ENCODE peak calls at places on chromosome 3, in five cellular contexts. One of them, this sample, is unnamed.

GRCh38 chr3:148711981-148712666 is 14.4 kb downstream of the AGTR1 start:
- DNase-seq in fibroblast of lung: no peak
- DNase-seq in transverse colon: no peak
- DNase-seq in neural progenitor cell: no peak
- DNase-seq in astrocyte: peak
- DNase-seq in this sample: no peak

GRCh38 chr3:100144255-100144866 is 30.1 kb upstream of the FILIP1L start:
- DNase-seq in neural progenitor cell: no peak
- DNase-seq in fibroblast of lung: no peak
- DNase-seq in transverse colon: no peak
- DNase-seq in astrocyte: no peak
- DNase-seq in this sample: no peak

GRCh38 chr3:195198424-195199346 is 72.3 kb downstream of the XXYLT1 start:
- DNase-seq in neural progenitor cell: no peak
- DNase-seq in fibroblast of lung: no peak
- DNase-seq in transverse colon: no peak
- DNase-seq in astrocyte: no peak
- DNase-seq in this sample: no peak

GRCh38 chr3:55481918-55482495 is 5.1 kb downstream of the WNT5A start:
- DNase-seq in transverse colon: no peak
- DNase-seq in neural progenitor cell: peak
- DNase-seq in fibroblast of lung: peak
- DNase-seq in astrocyte: peak
- DNase-seq in this sample: no peak

GRCh38 chr3:187925326-187925725 is 180.1 kb upstream of the BCL6 start:
- DNase-seq in astrocyte: peak
- DNase-seq in fibroblast of lung: no peak
- DNase-seq in neural progenitor cell: no peak
- DNase-seq in transverse colon: no peak
- DNase-seq in this sample: no peak

GRCh38 chr3:12229144-12229871 is 59.6 kb upstream of the PPARG start:
- DNase-seq in astrocyte: no peak
- DNase-seq in neural progenitor cell: no peak
- DNase-seq in transverse colon: no peak
- DNase-seq in fibroblast of lung: no peak
- DNase-seq in this sample: no peak

GRCh38 chr3:49357466-49358216 is 512 bp downstream of the GPX1 start:
- DNase-seq in astrocyte: peak
- DNase-seq in neural progenitor cell: peak
- DNase-seq in fibroblast of lung: peak
- DNase-seq in transverse colon: peak
- DNase-seq in this sample: peak

GRCh38 chr3:123488641-123489347 is 39.9 kb upstream of the ADCY5 start:
- DNase-seq in neural progenitor cell: no peak
- DNase-seq in fibroblast of lung: no peak
- DNase-seq in astrocyte: no peak
- DNase-seq in transverse colon: no peak
- DNase-seq in this sample: no peak

GRCh38 chr3:149151843-149152242 is 22.4 kb downstream of the HPS3 start:
- DNase-seq in fibroblast of lung: peak
- DNase-seq in astrocyte: peak
- DNase-seq in neural progenitor cell: no peak
- DNase-seq in transverse colon: no peak
- DNase-seq in this sample: no peak

GRCh38 chr3:72888546-72889309 is 882 bp downstream of the GXYLT2 start:
- DNase-seq in neural progenitor cell: peak
- DNase-seq in fibroblast of lung: peak
- DNase-seq in transverse colon: peak
- DNase-seq in astrocyte: peak
- DNase-seq in this sample: no peak

GRCh38 chr3:123853686-123854372 is 30.3 kb downstream of the MYLK start:
- DNase-seq in neural progenitor cell: no peak
- DNase-seq in astrocyte: no peak
- DNase-seq in fibroblast of lung: no peak
- DNase-seq in transverse colon: no peak
- DNase-seq in this sample: no peak

GRCh38 chr3:140922634-140923033 is 19.0 kb upstream of the SLC25A36 start:
- DNase-seq in transverse colon: no peak
- DNase-seq in fibroblast of lung: peak
- DNase-seq in astrocyte: no peak
- DNase-seq in neural progenitor cell: peak
- DNase-seq in this sample: no peak

GRCh38 chr3:14536837-14537589 is 3.1 kb downstream of the GRIP2 start:
- DNase-seq in neural progenitor cell: no peak
- DNase-seq in transverse colon: no peak
- DNase-seq in fibroblast of lung: no peak
- DNase-seq in astrocyte: no peak
- DNase-seq in this sample: no peak

GRCh38 chr3:99895106-99895705 is 77.5 kb downstream of the CMSS1 start:
- DNase-seq in transverse colon: no peak
- DNase-seq in neural progenitor cell: no peak
- DNase-seq in fibroblast of lung: no peak
- DNase-seq in astrocyte: no peak
- DNase-seq in this sample: no peak

GRCh38 chr3:43095370-43095769 is 10.5 kb downstream of the POMGNT2 start:
- DNase-seq in neural progenitor cell: no peak
- DNase-seq in fibroblast of lung: no peak
- DNase-seq in astrocyte: no peak
- DNase-seq in transverse colon: no peak
- DNase-seq in this sample: no peak

GRCh38 chr3:99909714-99910508 is 92.2 kb downstream of the CMSS1 start:
- DNase-seq in astrocyte: peak
- DNase-seq in transverse colon: no peak
- DNase-seq in fibroblast of lung: peak
- DNase-seq in neural progenitor cell: no peak
- DNase-seq in this sample: no peak

GRCh38 chr3:127002195-127003174 is 19.6 kb downstream of the PLXNA1 start:
- DNase-seq in astrocyte: peak
- DNase-seq in neural progenitor cell: peak
- DNase-seq in transverse colon: peak
- DNase-seq in fibroblast of lung: peak
- DNase-seq in this sample: peak

GRCh38 chr3:8651418-8652322 is 7.1 kb upstream of the SSUH2 start:
- DNase-seq in neural progenitor cell: no peak
- DNase-seq in fibroblast of lung: no peak
- DNase-seq in transverse colon: peak
- DNase-seq in astrocyte: no peak
- DNase-seq in this sample: no peak

GRCh38 chr3:120550546-120550945 is 45.6 kb upstream of the NDUFB4 start:
- DNase-seq in fibroblast of lung: no peak
- DNase-seq in astrocyte: no peak
- DNase-seq in transverse colon: no peak
- DNase-seq in neural progenitor cell: no peak
- DNase-seq in this sample: no peak

GRCh38 chr3:188584958-188585689 is 431.2 kb downstream of the LPP start:
- DNase-seq in transverse colon: no peak
- DNase-seq in fibroblast of lung: peak
- DNase-seq in neural progenitor cell: peak
- DNase-seq in astrocyte: no peak
- DNase-seq in this sample: no peak

GRCh38 chr3:171352387-171352935 is 107.7 kb downstream of the TNIK start:
- DNase-seq in transverse colon: no peak
- DNase-seq in fibroblast of lung: no peak
- DNase-seq in neural progenitor cell: no peak
- DNase-seq in astrocyte: no peak
- DNase-seq in this sample: no peak

GRCh38 chr3:111717601-111718000 is 122.5 kb upstream of the ZBED2 start:
- DNase-seq in neural progenitor cell: peak
- DNase-seq in astrocyte: peak
- DNase-seq in transverse colon: peak
- DNase-seq in fibroblast of lung: peak
- DNase-seq in this sample: peak

GRCh38 chr3:126329927-126330725 is 27.1 kb downstream of the KLF15 start:
- DNase-seq in neural progenitor cell: no peak
- DNase-seq in astrocyte: no peak
- DNase-seq in transverse colon: peak
- DNase-seq in fibroblast of lung: no peak
- DNase-seq in this sample: no peak

GRCh38 chr3:194185225-194185624 is 49.3 kb downstream of the HES1 start:
- DNase-seq in neural progenitor cell: peak
- DNase-seq in transverse colon: no peak
- DNase-seq in fibroblast of lung: no peak
- DNase-seq in astrocyte: no peak
- DNase-seq in this sample: no peak

GRCh38 chr3:94429517-94429916 is 366.7 kb downstream of the NSUN3 start:
- DNase-seq in astrocyte: no peak
- DNase-seq in neural progenitor cell: no peak
- DNase-seq in fibroblast of lung: no peak
- DNase-seq in transverse colon: no peak
- DNase-seq in this sample: no peak
- H3K27ac ChIP-seq in astrocyte: no peak
- H3K27ac ChIP-seq in neural progenitor cell: no peak
- H3K27ac ChIP-seq in fibroblast of lung: no peak
- H3K27ac ChIP-seq in transverse colon: no peak
- H3K27ac ChIP-seq in this sample: no peak

DNA sequence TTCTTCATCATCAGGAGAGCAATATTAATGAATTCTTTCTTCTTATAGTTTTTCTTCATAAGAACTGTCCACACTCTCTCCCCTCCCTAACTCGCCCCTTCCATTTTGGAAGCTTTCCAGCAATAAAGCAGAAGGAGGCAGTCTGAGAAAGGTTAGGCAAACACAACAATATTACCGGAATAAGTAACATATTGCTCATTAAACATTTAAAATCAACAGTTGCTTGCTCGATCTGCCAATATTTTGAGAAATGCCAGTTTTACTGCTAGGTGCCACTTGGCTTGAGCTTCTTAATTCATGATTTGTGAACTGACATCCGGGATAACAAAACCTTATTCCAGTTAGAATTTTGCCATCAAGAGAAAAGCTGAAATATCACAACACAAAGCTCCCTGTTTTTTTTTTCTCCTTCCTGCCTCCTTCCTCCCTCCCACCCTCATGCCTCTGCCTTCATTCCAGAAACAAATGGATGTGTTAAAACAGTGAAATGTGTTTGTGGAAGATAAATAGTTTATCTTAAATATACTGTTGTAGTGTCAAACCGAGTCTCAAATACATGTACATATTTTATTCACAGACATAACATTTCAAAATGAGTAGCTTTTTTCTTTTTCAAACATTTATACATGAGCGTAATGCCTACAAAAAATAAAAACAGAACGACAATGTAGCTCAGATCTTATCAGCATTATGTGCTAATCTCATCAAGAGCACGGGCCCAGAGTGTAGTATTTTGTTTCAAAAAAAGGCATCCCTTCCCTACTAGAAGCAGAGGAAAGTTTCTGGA is 253.7 kb downstream of the GAP43 start:
- DNase-seq in astrocyte: no peak
- DNase-seq in neural progenitor cell: no peak
- DNase-seq in transverse colon: no peak
- DNase-seq in fibroblast of lung: peak
- DNase-seq in this sample: no peak
- H3K4me3 ChIP-seq in astrocyte: no peak
- H3K4me3 ChIP-seq in neural progenitor cell: no peak
- H3K4me3 ChIP-seq in transverse colon: no peak
- H3K4me3 ChIP-seq in fibroblast of lung: no peak
- H3K4me3 ChIP-seq in this sample: peak

GRCh38 chr3:51384730-51385473 is at the start of gene MANF:
- DNase-seq in astrocyte: peak
- DNase-seq in fibroblast of lung: peak
- DNase-seq in neural progenitor cell: peak
- DNase-seq in transverse colon: peak
- DNase-seq in this sample: peak
- TF ChIP-seq CTCF in astrocyte: no peak
- TF ChIP-seq CTCF in fibroblast of lung: no peak
- TF ChIP-seq CTCF in neural progenitor cell: no peak
- TF ChIP-seq CTCF in transverse colon: peak
- TF ChIP-seq CTCF in this sample: no peak

GRCh38 chr3:152307829-152308474 is 39.2 kb downstream of the MBNL1 start:
- DNase-seq in fibroblast of lung: no peak
- DNase-seq in neural progenitor cell: peak
- DNase-seq in astrocyte: no peak
- DNase-seq in transverse colon: no peak
- DNase-seq in this sample: no peak
- H3K27ac ChIP-seq in fibroblast of lung: peak
- H3K27ac ChIP-seq in neural progenitor cell: no peak
- H3K27ac ChIP-seq in astrocyte: peak
- H3K27ac ChIP-seq in transverse colon: peak
- H3K27ac ChIP-seq in this sample: peak

This sample was measured in coronary artery.